ENCODE peak calls at places on chromosomes 7 and 10, in eight cellular contexts. X, P, A, Z, T, W, Y and L are unnamed samples.

GRCh38 chr7:20144801-20145200 is 72.4 kb downstream of the MACC1 start:
- DNase-seq in Y (no peak), A (no peak), X (no peak), P (no peak), T (no peak), W (no peak), Z (no peak), L (no peak)

GRCh38 chr7:79434098-79434497 is 19.4 kb downstream of the MAGI2 start:
- DNase-seq in X (no peak), A (no peak), P (no peak), W (peak; percentile 18), Y (no peak), Z (no peak), T (no peak), L (no peak)

GRCh38 chr10:104300736-104301292 is 31.8 kb downstream of the GSTO2 start:
- DNase-seq in A (peak; percentile 41), Y (no peak), W (peak; percentile 98), T (no peak), Z (peak; percentile 79), P (no peak), X (peak; percentile 38), L (no peak)

GRCh38 chr10:49165259-49165658 is 22.9 kb downstream of the TMEM273 start:
- DNase-seq in X (no peak), W (no peak), Y (no peak), Z (no peak), P (no peak), T (no peak), A (no peak), L (no peak)

GRCh38 chr7:8125680-8126444 is 136.1 kb downstream of the ICA1 start:
- DNase-seq in W (no peak), A (peak; percentile 86), T (peak; percentile 64), P (no peak), X (no peak), Z (no peak), Y (peak; percentile 89), L (peak; percentile 89)

GRCh38 chr7:145817687-145818086 is 298.9 kb upstream of the CNTNAP2 start:
- DNase-seq in A (no peak), T (no peak), X (no peak), W (no peak), Z (no peak), P (no peak), Y (no peak), L (no peak)

GRCh38 chr10:90062786-90063185 is 361.4 kb downstream of the KIF20B start:
- DNase-seq in Y (no peak), W (peak; percentile 41), T (no peak), A (no peak), Z (no peak), P (no peak), X (no peak), L (no peak)

GRCh38 chr7:115910541-115911164 is 119.9 kb downstream of the TFEC start:
- DNase-seq in W (peak; percentile 50), Z (no peak), Y (no peak), T (no peak), P (no peak), A (no peak), X (no peak), L (no peak)

GRCh38 chr7:116598278-116598677 is 73.4 kb downstream of the CAV1 start:
- DNase-seq in A (no peak), P (peak; percentile 37), W (no peak), T (no peak), Z (no peak), Y (no peak), X (no peak), L (no peak)

GRCh38 chr7:138400400-138400886 is 59.6 kb upstream of the TRIM24 start:
- DNase-seq in W (no peak), X (no peak), P (no peak), Y (no peak), A (no peak), Z (no peak), T (no peak), L (no peak)

GRCh38 chr10:132575320-132576201 is 38.0 kb downstream of the INPP5A start:
- DNase-seq in P (no peak), A (no peak), X (no peak), T (no peak), Z (no peak), W (peak; percentile 60), Y (no peak), L (no peak)

GRCh38 chr7:21185866-21186265 is 242.0 kb upstream of the SP4 start:
- DNase-seq in Y (no peak), T (no peak), X (no peak), Z (no peak), P (no peak), A (no peak), W (no peak), L (no peak)

GRCh38 chr7:142828101-142828500 is 26.8 kb upstream of the EPHB6 start:
- DNase-seq in T (no peak), A (no peak), Z (no peak), P (no peak), Y (no peak), W (peak; percentile 22), X (no peak), L (no peak)

GRCh38 chr10:23439920-23440875 is 1.3 kb downstream of the OTUD1 start:
- DNase-seq in Z (peak; percentile 38), T (peak; percentile 5), A (peak; percentile 33), P (peak; percentile 39), Y (peak; percentile 78), X (no peak), W (no peak), L (peak; percentile 6)

GRCh38 chr7:44541876-44542610 is 913 bp upstream of the NPC1L1 start:
- DNase-seq in X (no peak), W (no peak), A (no peak), Z (no peak), P (no peak), Y (peak; percentile 50), T (no peak), L (no peak)

GRCh38 chr10:21173964-21174669 is 277.0 kb upstream of the NEBL start:
- DNase-seq in Z (peak; percentile 29), P (peak; percentile 59), W (peak; percentile 23), Y (peak; percentile 62), A (no peak), X (no peak), T (no peak), L (no peak)

GRCh38 chr10:43252785-43253341 is 14.0 kb downstream of the RASGEF1A start:
- DNase-seq in Z (no peak), X (no peak), A (peak; percentile 14), P (no peak), T (no peak), Y (peak; percentile 50), W (no peak), L (no peak)

GRCh38 chr7:362416-363096 is 72.6 kb downstream of the FOXL3 start:
- DNase-seq in X (no peak), P (no peak), A (peak; percentile 61), Y (peak; percentile 84), W (no peak), T (peak; percentile 25), Z (peak; percentile 14), L (peak; percentile 47)